ENCODE peak calls at places on chromosomes 13 and 19, in five cellular contexts. D is RWPE2; L is fibroblast of mammary gland; F is CD8-positive, alpha-beta T cell; H is CD4-positive, CD25-positive, alpha-beta regulatory T cell. R is an unnamed sample.
A peak's percentile ranks its signal among the peaks of the same experiment; 100 is the strongest.

GRCh38 chr13:38346764-38347163 is 2.9 kb upstream of the UFM1 start:
- DNase-seq in F (no peak), D (no peak), H (no peak), L (no peak), R (no peak)

GRCh38 chr19:18292810-18293641 is 11.6 kb upstream of the JUND start:
- DNase-seq in L (peak; percentile 84), F (no peak), D (no peak), H (peak; percentile 67), R (peak; percentile 36)

GRCh38 chr13:39159971-39160370 is 121.7 kb downstream of the NHLRC3 start:
- DNase-seq in F (no peak), D (no peak), L (no peak), H (peak; percentile 4), R (no peak)

GRCh38 chr13:109933476-109933875 is 147.1 kb upstream of the IRS2 start:
- DNase-seq in D (no peak), L (no peak), F (no peak), H (no peak), R (no peak)

GRCh38 chr19:29329460-29330134 is 116.6 kb upstream of the UQCRFS1 start:
- DNase-seq in F (no peak), D (no peak), L (no peak), H (no peak), R (peak; percentile 28)

GRCh38 chr19:2982983-2983350 is 5.6 kb downstream of the TLE6 start:
- DNase-seq in L (peak; percentile 91), H (no peak), F (no peak), D (peak; percentile 78), R (no peak)

GRCh38 chr19:29176981-29177754 is 35.8 kb downstream of the UQCRFS1 start:
- DNase-seq in L (no peak), D (no peak), H (no peak), F (no peak), R (no peak)

GRCh38 chr13:104949840-104950805 is 1585.3 kb downstream of the EFNB2 start:
- DNase-seq in F (no peak), H (no peak), L (peak; percentile 48), D (no peak), R (no peak)

GRCh38 chr13:40813662-40814454 is 24.4 kb downstream of the SLC25A15 start:
- DNase-seq in L (peak; percentile 37), H (peak; percentile 49), F (no peak), D (no peak), R (peak; percentile 26)

GRCh38 chr19:33005440-33005839 is 33.4 kb downstream of the FAAP24 start:
- DNase-seq in L (no peak), F (no peak), D (no peak), H (no peak), R (no peak)

GRCh38 chr13:89267734-89268133 is 1596.6 kb downstream of the SLITRK5 start:
- DNase-seq in D (no peak), L (no peak), F (no peak), H (no peak), R (no peak)

GRCh38 chr13:95480131-95480545 is 72.4 kb upstream of the CLDN10 start:
- DNase-seq in D (no peak), F (no peak), L (peak; percentile 7), H (no peak), R (no peak)

GRCh38 chr19:39671739-39672363 is 16.1 kb downstream of the LGALS16 start:
- DNase-seq in F (peak; percentile 19), D (no peak), H (peak; percentile 79), L (peak; percentile 50), R (peak; percentile 73)

GRCh38 chr13:95098916-95099315 is 202.3 kb downstream of the ABCC4 start:
- DNase-seq in D (no peak), F (no peak), H (no peak), L (no peak), R (no peak)

GRCh38 chr13:71677114-71677513 is 189.9 kb downstream of the DACH1 start:
- DNase-seq in F (no peak), D (no peak), H (no peak), L (no peak), R (no peak)

GRCh38 chr13:113804017-113804702 is 45.1 kb downstream of the TMEM255B start:
- DNase-seq in D (peak; percentile 35), F (no peak), H (no peak), L (peak; percentile 42), R (no peak)

GRCh38 chr13:113157929-113158747 is at the start of gene PROZ:
- DNase-seq in L (no peak), H (no peak), D (no peak), F (no peak), R (no peak)

GRCh38 chr19:42158926-42159325 is 26.7 kb upstream of the POU2F2 start:
- DNase-seq in F (no peak), D (no peak), H (no peak), L (peak; percentile 12), R (no peak)

GRCh38 chr19:48837081-48837524 is 812 bp upstream of the HSD17B14 start:
- DNase-seq in L (peak; percentile 83), H (peak; percentile 71), F (peak; percentile 67), D (no peak), R (peak; percentile 89)

GRCh38 chr19:46412034-46412982 is 1.1 kb downstream of the CCDC8 start:
- DNase-seq in L (no peak), D (no peak), F (no peak), H (no peak), R (no peak)

GRCh38 chr19:1171755-1172352 is 2.2 kb downstream of the SBNO2 start:
- DNase-seq in F (no peak), L (no peak), D (peak; percentile 59), H (no peak), R (no peak)

GRCh38 chr19:41755328-41755913 is at the start of gene CEACAM6:
- DNase-seq in F (no peak), D (no peak), H (no peak), L (no peak), R (no peak)

GRCh38 chr13:40302351-40302750 is 364.1 kb downstream of the FOXO1 start:
- DNase-seq in H (no peak), D (no peak), L (no peak), F (no peak), R (no peak)

GRCh38 chr19:48418317-48419064 is 25.0 kb downstream of the GRIN2D start:
- DNase-seq in H (no peak), L (peak; percentile 50), F (no peak), D (no peak), R (no peak)

GRCh38 chr13:110984798-110985197 is 69.9 kb upstream of the ANKRD10 start:
- DNase-seq in F (no peak), D (no peak), H (no peak), L (no peak), R (no peak)
- H3K4me3 ChIP-seq in F (no peak overlapping the region), D (no peak overlapping the region), H (no peak overlapping the region), L (no peak overlapping the region), R (no peak overlapping the region)

DNA sequence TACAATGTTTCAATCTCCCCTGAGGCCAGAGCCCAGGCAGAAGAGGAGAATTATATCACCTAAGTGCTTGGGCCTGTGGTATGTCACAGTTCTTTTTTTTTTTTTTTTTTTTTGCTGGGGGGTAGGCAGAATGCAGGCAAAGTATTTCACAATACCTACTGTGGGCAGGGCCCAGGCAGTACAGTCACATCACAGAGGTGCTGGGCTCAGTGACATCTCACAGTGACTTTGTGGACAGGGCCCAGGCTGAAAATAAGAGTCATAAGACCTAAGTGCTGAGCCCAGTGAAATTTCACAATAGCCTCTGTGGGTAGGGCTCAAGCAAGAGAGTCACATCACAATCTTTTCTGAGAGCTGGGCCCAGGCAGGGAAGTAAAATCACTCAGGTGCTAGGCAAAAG is 15.9 kb upstream of the ZNF208 start:
- DNase-seq in D (no peak), F (no peak), L (no peak), H (no peak), R (no peak)
- H3K4me3 ChIP-seq in D (no peak overlapping the region), F (no peak overlapping the region), L (no peak overlapping the region), H (no peak overlapping the region), R (no peak overlapping the region)

DNA sequence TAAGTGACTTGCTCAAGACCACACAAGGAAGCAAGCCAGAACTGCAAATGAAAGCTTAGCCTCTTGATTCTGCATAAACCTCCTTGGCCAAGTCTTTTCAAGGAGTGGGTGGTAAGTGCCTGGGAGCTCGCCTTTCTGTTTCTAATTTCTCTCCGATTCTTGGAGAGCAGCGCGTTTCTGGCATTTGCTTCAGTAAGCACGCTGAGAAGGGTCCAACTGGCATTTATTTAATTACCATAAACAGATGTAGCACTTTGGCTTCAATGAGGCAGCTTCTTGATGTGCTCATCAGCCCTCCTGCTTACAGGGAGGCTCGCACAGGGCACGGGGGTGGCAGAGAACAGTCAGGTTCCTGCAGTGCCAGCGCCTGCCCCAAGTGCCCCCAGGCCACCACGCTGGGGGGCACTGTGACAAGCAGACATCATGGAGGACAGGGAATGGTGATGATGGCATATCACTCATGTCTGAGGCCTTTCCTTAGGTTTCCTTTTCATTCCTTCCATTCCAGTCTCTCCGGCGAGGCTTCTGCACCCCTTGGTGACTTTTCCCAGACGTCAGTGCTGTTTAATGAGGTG is 13.3 kb downstream of the SIAH3 start:
- DNase-seq in F (no peak), H (no peak), L (no peak), D (no peak), R (no peak)
- H3K4me3 ChIP-seq in F (no peak overlapping the region), H (no peak overlapping the region), L (no peak overlapping the region), D (no peak overlapping the region), R (no peak overlapping the region)

DNA sequence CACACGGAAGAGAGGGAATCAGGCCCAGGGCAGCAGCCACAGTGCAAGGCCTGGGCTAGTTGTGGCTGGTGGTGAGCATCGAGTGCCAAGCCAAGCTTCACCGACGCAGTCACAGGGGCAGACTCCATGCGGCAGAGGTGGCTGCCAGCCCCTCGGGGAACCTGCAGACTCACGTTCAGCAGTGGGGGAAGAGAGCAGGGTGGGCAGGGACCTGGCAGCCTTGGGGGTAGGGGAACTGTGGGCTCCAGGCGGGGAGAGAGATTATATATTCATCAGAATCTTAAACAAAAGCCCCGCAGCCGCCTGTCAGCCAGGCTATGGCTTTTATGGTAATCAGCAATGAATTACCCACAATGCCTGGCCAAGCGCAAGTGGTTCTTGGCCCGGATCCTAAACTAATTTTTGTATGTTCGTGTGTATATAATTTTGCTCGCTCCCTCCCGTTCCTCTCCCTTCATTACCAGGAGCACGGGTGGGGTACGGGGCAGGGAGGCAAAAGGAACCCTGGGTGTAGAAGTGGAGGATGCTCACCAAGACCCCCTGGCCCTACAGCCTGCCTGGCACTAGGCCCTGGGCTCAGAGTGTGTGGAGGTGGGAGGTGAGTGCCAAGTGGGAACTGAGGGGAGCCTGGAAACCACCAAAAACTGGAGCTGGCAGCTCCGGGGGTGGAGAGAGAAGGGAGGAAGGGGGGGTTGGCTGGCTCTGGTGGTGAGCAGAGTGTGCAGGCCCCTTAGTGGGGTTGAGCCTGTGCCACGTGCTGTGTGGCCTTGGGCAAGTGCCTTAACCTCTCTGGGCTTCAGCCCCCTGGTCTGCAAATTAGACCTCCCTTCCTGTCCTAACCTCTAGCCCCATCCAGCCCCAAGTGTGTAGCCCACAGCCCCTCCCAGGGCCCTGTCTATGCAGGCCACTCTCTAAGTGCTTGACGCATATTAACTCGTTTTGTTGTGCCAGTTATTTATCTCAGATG is 31.9 kb downstream of the PTPRS start:
- DNase-seq in H (no peak), D (no peak), F (no peak), L (peak; percentile 91), R (no peak)
- H3K4me3 ChIP-seq in H (no peak overlapping the region), D (no peak overlapping the region), F (no peak overlapping the region), L (peak overlapping the region; percentile 22), R (no peak overlapping the region)

GRCh38 chr13:51729853-51730553 is 74.0 kb downstream of the DHRS12 start:
- DNase-seq in F (no peak), D (no peak), H (peak; percentile 30), L (peak; percentile 91), R (no peak)
- H3K4me3 ChIP-seq in F (no peak overlapping the region), D (no peak overlapping the region), H (no peak overlapping the region), L (peak overlapping the region; percentile 13), R (no peak overlapping the region)

DNA sequence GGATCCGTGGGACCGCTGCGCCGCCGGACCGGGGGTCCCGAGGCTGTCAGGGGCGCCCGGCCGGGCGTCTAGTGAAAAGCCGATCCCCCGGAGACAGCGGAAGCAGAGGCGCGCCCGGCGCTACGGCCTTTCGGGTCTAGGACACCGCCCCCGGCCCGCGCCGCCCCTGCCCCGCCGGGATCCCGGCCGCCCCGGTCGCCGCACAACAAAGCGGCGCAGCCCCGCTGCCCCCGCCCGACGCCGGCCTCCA is 634 bp downstream of the LATS2 start:
- DNase-seq in L (no peak), F (no peak), H (no peak), D (no peak), R (no peak)
- H3K4me3 ChIP-seq in L (peak overlapping the region; percentile 64), F (peak overlapping the region; percentile 62), H (no peak overlapping the region), D (peak overlapping the region; percentile 94), R (peak overlapping the region; percentile 63)

R was measured in Jurkat, Clone E6-1.